ENCODE peak calls at places on chromosomes 3 and 15, in seven cellular contexts. P is tibial artery, Q is fibroblast of lung, C is Caco-2, Z is psoas muscle, A is neural progenitor cell, L is body of pancreas. K is an unnamed sample. For H3K27me3 and H3K4me1, the result is how much of the 10 kb centered on the place peaks cover.

GRCh38 chr15:19973718-19974117 is 567.9 kb downstream of the GOLGA6L6 start:
- DNase-seq in L (no peak), A (no peak), Q (no peak), C (no peak), Z (no peak), P (no peak), K (no peak)

GRCh38 chr15:60840703-60841411 is 361.9 kb upstream of the ICE2 start:
- DNase-seq in Z (no peak), P (no peak), L (no peak), A (peak), C (no peak), Q (no peak), K (no peak)

GRCh38 chr3:125511420-125512094 is 8.4 kb downstream of the SNX4 start:
- DNase-seq in Z (no peak), P (no peak), Q (no peak), A (no peak), C (no peak), L (no peak), K (no peak)

GRCh38 chr3:158167737-158168469 is 58.0 kb downstream of the RSRC1 start:
- DNase-seq in Q (peak), C (no peak), P (no peak), A (no peak), L (no peak), Z (no peak), K (peak)

GRCh38 chr15:52093539-52094502 is 18.8 kb downstream of the BCL2L10 start:
- DNase-seq in C (no peak), Z (peak), P (peak), A (no peak), L (no peak), Q (peak), K (peak)

GRCh38 chr3:172221550-172221949 is 182.2 kb downstream of the FNDC3B start:
- DNase-seq in C (no peak), P (no peak), Q (peak), A (no peak), L (no peak), Z (no peak), K (peak)

GRCh38 chr3:27559835-27560234 is 75.7 kb upstream of the SLC4A7 start:
- DNase-seq in C (peak), A (no peak), Z (peak), P (peak), L (peak), Q (peak), K (no peak)

GRCh38 chr3:72189344-72189743 is 404.4 kb upstream of the PROK2 start:
- DNase-seq in P (no peak), A (no peak), Z (no peak), L (no peak), C (no peak), Q (no peak), K (peak)

GRCh38 chr3:38662544-38662943 is 13.1 kb upstream of the SCN5A start:
- DNase-seq in P (no peak), L (no peak), A (peak), Q (peak), Z (no peak), C (no peak), K (peak)

DNA sequence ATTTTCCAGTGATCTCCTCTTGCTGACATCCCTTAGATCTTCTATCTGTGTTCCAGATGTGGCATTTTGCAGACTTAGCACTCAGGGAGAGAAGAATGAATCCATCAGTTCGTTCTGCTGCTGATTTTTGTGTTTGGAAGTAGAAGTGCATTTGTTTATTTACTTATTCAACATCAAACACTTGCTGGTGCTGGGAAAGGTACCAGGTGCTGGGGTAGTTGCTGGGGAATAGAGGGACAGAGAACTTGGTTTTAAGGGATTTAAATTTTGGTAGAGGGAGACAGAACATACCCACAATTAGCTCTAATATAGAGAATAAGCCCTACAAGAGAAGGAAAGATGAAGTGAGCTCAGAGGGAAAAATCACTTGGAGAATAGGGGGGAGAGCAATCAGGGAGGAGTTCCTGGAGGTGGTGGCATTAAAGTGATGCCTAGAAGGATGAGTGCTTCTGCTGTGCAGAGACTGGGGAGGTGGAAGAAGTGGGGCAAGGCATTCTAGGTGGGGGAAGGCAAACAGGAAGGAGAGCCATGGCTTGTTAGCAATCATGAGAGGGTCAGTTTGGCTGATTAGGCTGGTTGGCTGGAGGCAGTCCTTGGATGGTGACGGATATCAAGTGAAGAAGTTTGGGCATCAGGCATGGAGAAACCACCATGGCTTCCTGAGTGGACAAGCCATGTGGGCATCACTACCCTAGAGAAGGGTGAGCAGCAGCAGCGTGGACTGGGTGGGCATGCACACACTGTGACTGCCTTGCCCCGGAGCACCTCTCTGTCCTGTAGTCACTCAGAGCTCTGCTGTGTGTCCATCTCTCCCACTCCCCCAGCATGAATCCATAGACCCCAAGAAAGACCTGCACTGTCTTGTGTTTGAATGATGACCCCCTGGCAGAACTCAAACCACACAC is 197.3 kb downstream of the OPA1 start:
- DNase-seq in Z (no peak), A (no peak), Q (no peak), P (no peak), C (no peak), L (peak), K (no peak)
- H3K27me3 ChIP-seq in Z (under half), A (under half), Q (under half), P (under half), C (under half), L (under half), K (under half)

DNA sequence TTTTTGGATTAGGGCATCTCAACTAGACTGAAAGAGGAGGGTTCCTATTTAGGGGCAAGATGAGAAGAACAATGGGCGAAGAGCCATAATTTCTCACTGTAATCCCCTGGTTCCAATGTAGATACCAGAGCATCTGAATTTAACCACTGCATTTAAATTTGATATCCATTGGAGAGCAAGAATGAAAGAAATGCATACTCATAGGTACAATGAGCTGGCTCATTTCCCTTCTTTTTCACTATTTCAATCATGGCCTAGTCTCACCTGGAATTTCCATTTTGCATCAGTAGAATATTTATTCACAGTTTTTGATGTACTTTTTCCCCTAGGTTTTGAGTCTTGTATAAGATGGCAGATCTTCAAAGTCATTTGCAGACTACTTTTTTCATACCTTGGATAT is 13.8 kb downstream of the EPHB1 start:
- DNase-seq in Z (no peak), L (no peak), P (no peak), Q (no peak), A (no peak), C (no peak), K (no peak)
- H3K4me1 ChIP-seq in Z (under half), L (under half), P (under half), Q (under half), A (under half), C (under half), K (under half)

GRCh38 chr3:13148561-13149330 is 75.5 kb upstream of the IQSEC1 start:
- DNase-seq in C (peak), A (peak), P (peak), Z (no peak), Q (no peak), L (no peak), K (no peak)
- H3K27me3 ChIP-seq in C (under half), A (under half), P (under half), Z (under half), Q (under half), L (under half), K (under half)

GRCh38 chr15:88987590-88987950 is 74.4 kb upstream of the MFGE8 start:
- DNase-seq in C (no peak), P (no peak), A (no peak), Z (no peak), Q (no peak), L (no peak), K (no peak)

GRCh38 chr15:88986949-88987589 is 73.9 kb upstream of the MFGE8 start:
- DNase-seq in A (no peak), P (no peak), L (no peak), C (peak), Z (no peak), Q (no peak), K (no peak)

GRCh38 chr15:88983861-88984429 is 70.8 kb upstream of the MFGE8 start:
- DNase-seq in Z (no peak), L (no peak), C (no peak), P (no peak), Q (no peak), A (no peak), K (no peak)

GRCh38 chr15:88987951-88988671 is 74.9 kb upstream of the MFGE8 start:
- DNase-seq in Q (peak), Z (no peak), L (no peak), C (peak), P (no peak), A (no peak), K (no peak)

GRCh38 chr15:88985547-88986393 is 72.6 kb upstream of the MFGE8 start:
- DNase-seq in Z (no peak), C (peak), P (no peak), L (no peak), A (no peak), Q (no peak), K (no peak)
- H3K4me1 ChIP-seq in Z (under half), C (half or more), P (under half), L (under half), A (half or more), Q (under half), K (under half)